ENCODE peak calls at places on chromosomes 12 and 14, in seven cellular contexts. I is NCI-H1930, S is Daoy, X is COR-L47, F is neural progenitor cell, Z is head of caudate nucleus, T is GM12891. P is an unnamed sample.

GRCh38 chr14:54425068-54425467 is 16.1 kb downstream of the CNIH1 start:
- DNase-seq in Z (no peak), I (no peak), X (no peak), F (no peak), T (no peak), S (no peak), P (no peak)

GRCh38 chr12:41981758-41982157 is 162.9 kb downstream of the GXYLT1 start:
- DNase-seq in Z (no peak), X (no peak), S (peak; percentile 19), T (no peak), I (no peak), F (no peak), P (no peak)

GRCh38 chr14:72521968-72522741 is 371.7 kb downstream of the DPF3 start:
- DNase-seq in F (no peak), X (no peak), I (no peak), S (no peak), Z (no peak), T (no peak), P (no peak)

GRCh38 chr14:68619805-68620574 is 172.9 kb downstream of the ZFP36L1 start:
- DNase-seq in S (peak; percentile 46), Z (peak; percentile 21), I (no peak), F (no peak), X (no peak), T (no peak), P (no peak)

GRCh38 chr12:26868505-26869494 is 35.8 kb upstream of the ITPR2 start:
- DNase-seq in X (no peak), I (no peak), F (no peak), Z (no peak), T (no peak), S (no peak), P (no peak)

GRCh38 chr12:44184499-44185206 is 348.8 kb downstream of the TMEM117 start:
- DNase-seq in T (no peak), S (no peak), Z (no peak), X (no peak), I (no peak), F (no peak), P (no peak)

GRCh38 chr14:65164068-65164824 is 61.9 kb upstream of the MAX start:
- DNase-seq in F (peak; percentile 65), T (no peak), S (peak; percentile 54), I (peak; percentile 39), Z (peak; percentile 81), X (peak; percentile 41), P (no peak)

GRCh38 chr14:20802341-20803084 is at the start of gene RNASE1:
- DNase-seq in X (no peak), F (no peak), T (no peak), Z (peak; percentile 89), I (no peak), S (peak; percentile 79), P (no peak)

GRCh38 chr12:138898-139534 is 72.4 kb downstream of the IQSEC3 start:
- DNase-seq in X (no peak), S (peak; percentile 23), Z (peak; percentile 59), I (no peak), F (peak; percentile 46), T (no peak), P (peak; percentile 4)

GRCh38 chr14:50397461-50398196 is 948 bp upstream of the CDKL1 start:
- DNase-seq in I (no peak), X (no peak), F (peak; percentile 2), S (peak; percentile 55), T (no peak), Z (peak; percentile 67), P (no peak)

GRCh38 chr12:45379261-45379660 is 163.4 kb downstream of the ANO6 start:
- DNase-seq in S (peak; percentile 37), I (no peak), F (no peak), T (no peak), X (no peak), Z (no peak), P (peak; percentile 7)

GRCh38 chr12:124661382-124661781 is 94.0 kb upstream of the NCOR2 start:
- DNase-seq in F (no peak), S (peak; percentile 41), T (no peak), X (no peak), I (no peak), Z (peak; percentile 80), P (no peak)

GRCh38 chr12:107912421-107913004 is 138.0 kb downstream of the ASCL4 start:
- DNase-seq in I (peak; percentile 53), T (peak; percentile 70), F (peak; percentile 81), X (no peak), S (peak; percentile 87), Z (peak; percentile 66), P (no peak)

GRCh38 chr14:22598896-22599244 is 770 bp downstream of the ABHD4 start:
- DNase-seq in F (peak; percentile 22), Z (peak; percentile 57), S (peak; percentile 67), I (no peak), X (peak; percentile 5), T (no peak), P (no peak)

GRCh38 chr12:30286345-30286926 is 409.2 kb downstream of the IPO8 start:
- DNase-seq in S (no peak), Z (no peak), I (peak; percentile 41), F (peak; percentile 48), X (no peak), T (no peak), P (peak; percentile 13)

GRCh38 chr12:32836710-32837109 is 59.9 kb downstream of the PKP2 start:
- DNase-seq in F (no peak), S (no peak), X (no peak), I (no peak), T (no peak), Z (no peak), P (no peak)

GRCh38 chr12:22228022-22228875 is 106.3 kb downstream of the ST8SIA1 start:
- DNase-seq in X (no peak), T (no peak), I (no peak), F (no peak), Z (no peak), S (no peak), P (no peak)